ENCODE peak calls at places on chromosomes 7 and 10, in five cellular contexts. A, C, Z, N and K are unnamed samples.

GRCh38 chr7:73599916-73600315 is 21.5 kb upstream of the TBL2 start:
- DNase-seq in A (no peak), C (no peak), Z (no peak), N (no peak), K (no peak)

GRCh38 chr7:29839302-29839701 is 33.0 kb downstream of the WIPF3 start:
- DNase-seq in A (peak), C (no peak), Z (peak), N (peak), K (no peak)

GRCh38 chr10:70714961-70715360 is 42.7 kb downstream of the ADAMTS14 start:
- DNase-seq in A (no peak), C (no peak), Z (no peak), N (no peak), K (no peak)

GRCh38 chr10:22379059-22379458 is 33.8 kb downstream of the SPAG6 start:
- DNase-seq in A (no peak), C (no peak), Z (no peak), N (no peak), K (no peak)

GRCh38 chr7:44256459-44256858 is 55.7 kb downstream of the YKT6 start:
- DNase-seq in A (no peak), C (no peak), Z (no peak), N (no peak), K (no peak)

GRCh38 chr7:25663877-25664276 is 435.6 kb upstream of the NPVF start:
- DNase-seq in A (no peak), C (no peak), Z (no peak), N (no peak), K (no peak)

GRCh38 chr7:93359520-93360198 is 127.5 kb downstream of the VPS50 start:
- DNase-seq in A (no peak), C (no peak), Z (no peak), N (no peak), K (no peak)

GRCh38 chr10:123331438-123331837 is 177.2 kb downstream of the BUB3 start:
- DNase-seq in A (no peak), C (no peak), Z (no peak), N (no peak), K (no peak)

GRCh38 chr10:48684463-48684791 is 246 bp upstream of the WDFY4 start:
- DNase-seq in A (no peak), C (no peak), Z (no peak), N (no peak), K (no peak)

GRCh38 chr10:48685731-48686130 is 1.1 kb downstream of the WDFY4 start:
- DNase-seq in A (peak), C (no peak), Z (no peak), N (no peak), K (no peak)

GRCh38 chr10:48683424-48683823 is 1.2 kb upstream of the WDFY4 start:
- DNase-seq in A (no peak), C (no peak), Z (no peak), N (no peak), K (no peak)

GRCh38 chr10:48683893-48684292 is 780 bp upstream of the WDFY4 start:
- DNase-seq in A (peak), C (no peak), Z (no peak), N (no peak), K (no peak)

DNA sequence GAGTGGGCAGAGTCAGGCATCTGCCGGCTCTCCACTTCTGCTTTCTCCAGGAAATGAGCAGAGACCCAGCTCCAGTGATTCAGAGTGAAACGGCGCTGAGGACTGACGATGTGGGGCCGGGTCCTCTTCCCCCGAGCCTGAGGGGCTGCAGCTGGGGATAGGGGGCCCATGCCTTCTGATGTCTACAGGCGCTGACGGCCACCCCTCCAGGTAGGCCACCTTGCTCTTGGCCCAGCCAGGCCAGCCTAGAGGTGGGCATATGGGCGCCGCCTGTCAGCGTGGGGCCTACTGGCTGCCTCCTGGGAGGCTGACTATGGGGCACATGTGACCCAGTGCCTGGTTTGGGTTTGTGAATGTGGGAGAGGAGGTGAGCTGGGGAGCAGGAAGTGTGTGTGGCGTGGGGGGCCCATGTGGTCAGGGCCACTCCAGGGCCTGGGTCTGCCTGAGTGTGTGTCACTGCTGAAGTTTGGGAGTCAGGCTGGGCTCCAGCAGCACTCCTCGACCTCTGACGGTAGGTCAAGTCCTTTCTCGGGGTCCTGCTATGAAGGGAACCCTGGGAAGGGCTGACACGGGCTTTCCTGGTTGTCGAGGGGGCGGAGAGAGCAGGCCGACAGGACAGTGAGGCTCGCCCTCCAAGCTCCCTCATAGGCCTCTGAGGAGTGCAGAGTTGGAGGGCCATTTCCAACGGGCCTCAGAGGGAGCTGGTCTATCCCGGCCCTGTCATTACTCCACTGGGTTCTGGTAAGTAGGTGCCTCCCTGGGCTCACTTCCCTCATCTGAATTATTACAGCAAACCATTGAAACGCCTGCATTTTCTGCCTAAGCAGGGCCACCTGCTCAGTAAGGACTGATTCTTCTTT is at the start of gene WDFY4:
- DNase-seq in A (peak), C (no peak), Z (no peak), N (no peak), K (no peak)
- TF ChIP-seq POLR2A in A (peak), C (no peak), Z (no peak), N (no peak), K (no peak)

DNA sequence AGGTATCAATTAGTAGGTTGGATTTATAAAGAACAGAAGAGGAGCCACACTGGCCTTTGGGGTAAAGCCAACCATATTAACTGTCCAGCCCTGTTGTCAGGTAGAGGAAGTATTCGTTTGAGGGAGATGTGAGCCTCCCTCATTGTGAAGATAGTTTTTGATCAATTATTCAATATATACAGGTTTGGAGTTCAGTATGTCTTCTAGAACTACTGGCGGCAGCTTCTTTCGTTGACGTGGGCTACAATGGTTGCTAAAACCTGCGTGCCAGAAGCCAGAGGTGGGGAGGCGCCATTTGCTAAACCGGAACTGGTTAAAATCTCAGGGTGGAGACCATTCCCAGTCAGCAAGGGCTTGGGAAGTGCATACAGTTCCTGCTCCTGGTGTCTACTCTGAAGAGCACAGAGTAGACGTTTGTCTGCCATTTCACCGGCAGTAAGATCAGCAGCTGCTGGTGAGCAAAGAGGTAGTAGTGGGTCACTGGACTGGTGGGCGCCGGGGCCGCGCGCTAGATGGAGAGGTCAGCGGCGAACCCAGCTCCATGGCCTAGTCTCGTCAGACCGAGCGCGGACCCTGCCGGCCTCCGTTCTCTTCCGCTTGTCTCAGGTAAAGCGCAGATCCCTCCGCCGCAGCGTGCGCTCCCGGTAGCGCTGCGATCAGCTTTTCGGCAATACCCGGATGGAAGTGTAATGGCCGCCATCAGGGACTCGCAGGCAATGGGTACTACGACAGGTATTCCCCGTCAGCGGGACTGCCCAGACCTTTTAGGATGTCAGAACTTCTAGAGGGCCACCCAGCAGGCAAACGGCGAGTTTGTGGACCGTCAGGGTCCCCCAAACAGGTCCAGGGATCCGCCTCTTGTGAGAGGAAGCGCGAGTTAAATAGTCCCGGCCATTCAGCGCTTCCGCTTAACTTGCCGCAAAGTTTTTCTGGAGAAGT is at the start of gene ZNF518A:
- DNase-seq in A (peak), C (peak), Z (peak), N (peak), K (peak)
- TF ChIP-seq POLR2A in A (peak), C (no peak), Z (no peak), N (peak), K (peak)

GRCh38 chr7:112940314-112940732 is 146.3 kb downstream of the GPR85 start:
- DNase-seq in A (no peak), C (no peak), Z (no peak), N (no peak), K (no peak)

GRCh38 chr7:112937651-112938390 is 147.6 kb upstream of the TMEM168 start:
- DNase-seq in A (no peak), C (no peak), Z (no peak), N (no peak), K (no peak)

GRCh38 chr7:112938895-112939588 is 147.6 kb downstream of the GPR85 start:
- DNase-seq in A (no peak), C (no peak), Z (peak), N (no peak), K (no peak)

GRCh38 chr7:112942981-112943380 is 143.6 kb downstream of the GPR85 start:
- DNase-seq in A (no peak), C (no peak), Z (no peak), N (no peak), K (no peak)

DNA sequence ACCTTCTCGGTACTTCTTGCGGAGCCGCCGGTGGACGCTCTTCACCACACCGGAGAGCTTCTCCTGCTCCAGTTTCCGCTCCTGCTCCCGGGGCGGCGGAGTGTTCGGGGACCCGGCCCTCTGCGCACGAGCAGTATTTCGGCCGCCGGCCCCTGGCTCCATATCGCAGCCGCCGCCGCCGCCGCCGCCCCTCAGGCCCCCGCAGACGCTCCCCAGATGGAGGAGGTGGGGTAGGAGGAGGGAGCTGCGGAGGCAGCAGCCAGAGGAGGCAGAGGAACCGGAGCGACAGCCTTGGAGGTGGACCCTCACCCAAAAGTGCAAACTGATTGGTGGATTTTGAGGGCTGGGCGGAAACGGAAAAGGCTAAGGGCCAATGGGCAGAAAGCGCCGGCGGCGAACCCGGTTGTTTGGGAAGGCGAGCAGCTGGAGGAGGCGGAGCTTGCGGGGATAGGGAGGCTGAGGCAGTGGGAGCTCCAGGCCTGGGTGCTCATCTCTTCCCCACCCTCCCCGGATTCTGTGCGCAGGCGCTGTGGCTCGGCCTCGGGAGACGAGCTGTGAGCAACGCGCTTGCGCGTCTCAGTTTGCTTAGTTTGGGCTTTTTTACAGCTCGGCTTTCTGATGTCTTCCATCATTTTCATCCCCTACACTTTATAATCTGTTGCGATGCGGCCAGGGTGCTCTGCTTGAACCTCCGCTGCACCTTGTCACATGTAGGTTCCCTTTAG is 146.9 kb downstream of the GPR85 start:
- DNase-seq in A (peak), C (peak), Z (peak), N (peak), K (peak)
- TF ChIP-seq POLR2A in A (peak), C (no peak), Z (no peak), N (peak), K (no peak)

GRCh38 chr7:94633025-94633341 is 22.9 kb downstream of the SGCE start:
- DNase-seq in A (no peak), C (no peak), Z (no peak), N (no peak), K (no peak)
- TF ChIP-seq POLR2A in A (no peak), C (no peak), Z (no peak), N (no peak), K (no peak)